ENCODE peak calls at places on chromosome 2, in nine cellular contexts. M is endothelial cell, U is sciatic nerve, B is pons, Y is thyroid gland, J is heart left ventricle, F is T-helper 17 cell, A is astrocyte of the cerebellum, Z is B cell. O is an unnamed sample.

GRCh38 chr2:118185210-118186109 is 97.2 kb downstream of the INSIG2 start:
- DNase-seq in M (peak), U (peak), B (peak), Y (peak), J (peak), F (peak), A (no peak), Z (peak), O (no peak)

GRCh38 chr2:226403360-226403759 is 396.3 kb downstream of the IRS1 start:
- DNase-seq in M (no peak), U (no peak), B (no peak), Y (no peak), J (no peak), F (no peak), A (peak), Z (no peak), O (no peak)

GRCh38 chr2:230007931-230008707 is 60.6 kb downstream of the SLC16A14 start:
- DNase-seq in M (peak), U (peak), B (peak), Y (peak), J (peak), F (peak), A (peak), Z (peak), O (peak)

GRCh38 chr2:216866515-216867095 is 6.7 kb upstream of the TNP1 start:
- DNase-seq in M (no peak), U (no peak), B (no peak), Y (no peak), J (no peak), F (no peak), A (no peak), Z (no peak), O (no peak)

GRCh38 chr2:23824777-23825212 is 102.1 kb downstream of the ATAD2B start:
- DNase-seq in M (peak), U (no peak), B (peak), Y (no peak), J (no peak), F (no peak), A (peak), Z (peak), O (peak)

GRCh38 chr2:1656961-1657841 is 87.1 kb downstream of the PXDN start:
- DNase-seq in M (no peak), U (peak), B (no peak), Y (no peak), J (no peak), F (no peak), A (no peak), Z (no peak), O (no peak)

GRCh38 chr2:217693363-217693762 is 309.4 kb downstream of the TNS1 start:
- DNase-seq in M (no peak), U (no peak), B (no peak), Y (no peak), J (no peak), F (no peak), A (no peak), Z (no peak), O (no peak)

GRCh38 chr2:109244750-109245382 is 115.9 kb downstream of the SH3RF3 start:
- DNase-seq in M (no peak), U (no peak), B (no peak), Y (no peak), J (no peak), F (no peak), A (no peak), Z (no peak), O (no peak)

GRCh38 chr2:32947484-32948143 is 861 bp downstream of the LTBP1 start:
- DNase-seq in M (peak), U (no peak), B (no peak), Y (peak), J (peak), F (peak), A (peak), Z (peak), O (peak)

GRCh38 chr2:45627911-45628310 is 16.8 kb upstream of the SRBD1 start:
- DNase-seq in M (no peak), U (no peak), B (no peak), Y (no peak), J (no peak), F (no peak), A (peak), Z (no peak), O (no peak)

GRCh38 chr2:213764849-213765248 is 480.6 kb downstream of the SPAG16 start:
- DNase-seq in M (no peak), U (no peak), B (no peak), Y (no peak), J (no peak), F (no peak), A (no peak), Z (no peak), O (no peak)

GRCh38 chr2:223306371-223306770 is 254.4 kb downstream of the KCNE4 start:
- DNase-seq in M (peak), U (no peak), B (no peak), Y (no peak), J (no peak), F (no peak), A (peak), Z (no peak), O (no peak)

GRCh38 chr2:239662413-239663120 is 261.7 kb upstream of the HDAC4 start:
- DNase-seq in M (no peak), U (no peak), B (no peak), Y (peak), J (no peak), F (no peak), A (no peak), Z (no peak), O (no peak)

GRCh38 chr2:5401258-5401657 is 290.9 kb upstream of the SOX11 start:
- DNase-seq in M (no peak), U (no peak), B (no peak), Y (no peak), J (no peak), F (no peak), A (no peak), Z (no peak), O (peak)

GRCh38 chr2:26344581-26345283 is 1.2 kb upstream of the SELENOI start:
- DNase-seq in M (no peak), U (no peak), B (peak), Y (peak), J (no peak), F (no peak), A (no peak), Z (no peak), O (no peak)

GRCh38 chr2:128601298-128602037 is 282.8 kb upstream of the HS6ST1 start:
- DNase-seq in M (no peak), U (no peak), B (no peak), Y (no peak), J (peak), F (no peak), A (no peak), Z (no peak), O (no peak)

GRCh38 chr2:8103085-8103708 is 578.7 kb upstream of the ID2 start:
- DNase-seq in M (no peak), U (no peak), B (no peak), Y (no peak), J (no peak), F (no peak), A (no peak), Z (no peak), O (no peak)